ENCODE peak calls at places on chromosomes 13 and 19, in seven cellular contexts. S, H, Q, P, T, E and N are unnamed samples.

GRCh38 chr13:77386046-77386445 is 59.2 kb upstream of the MYCBP2 start:
- DNase-seq in S (no peak), H (no peak), Q (no peak), P (no peak), T (no peak), E (no peak), N (no peak)

GRCh38 chr13:58542530-58542929 is 911.0 kb downstream of the PCDH17 start:
- DNase-seq in S (no peak), H (no peak), Q (no peak), P (no peak), T (no peak), E (no peak), N (no peak)

GRCh38 chr13:73428137-73428536 is 369.3 kb downstream of the KLF5 start:
- DNase-seq in S (no peak), H (peak; percentile 15), Q (peak; percentile 76), P (peak; percentile 81), T (no peak), E (no peak), N (no peak)

GRCh38 chr13:43664700-43665191 is 122.0 kb downstream of the ENOX1 start:
- DNase-seq in S (peak; percentile 1), H (no peak), Q (peak; percentile 74), P (no peak), T (no peak), E (peak; percentile 13), N (no peak)

GRCh38 chr19:29843180-29844051 is 31.6 kb downstream of the CCNE1 start:
- DNase-seq in S (no peak), H (no peak), Q (no peak), P (no peak), T (peak; percentile 88), E (no peak), N (peak; percentile 56)

GRCh38 chr19:18317998-18318800 is 4.7 kb downstream of the LSM4 start:
- DNase-seq in S (no peak), H (no peak), Q (no peak), P (no peak), T (no peak), E (peak; percentile 45), N (peak; percentile 71)

GRCh38 chr13:48158915-48159314 is 64.0 kb upstream of the MED4 start:
- DNase-seq in S (no peak), H (no peak), Q (no peak), P (no peak), T (no peak), E (no peak), N (no peak)

GRCh38 chr13:79779761-79780160 is 298.8 kb downstream of the NDFIP2 start:
- DNase-seq in S (no peak), H (no peak), Q (peak; percentile 51), P (no peak), T (no peak), E (no peak), N (no peak)

GRCh38 chr13:50129923-50130685 is 114.9 kb downstream of the KCNRG start:
- DNase-seq in S (peak; percentile 30), H (peak; percentile 6), Q (no peak), P (no peak), T (peak; percentile 83), E (no peak), N (peak; percentile 72)

GRCh38 chr19:31930401-31930800 is 415.0 kb upstream of the ZNF507 start:
- DNase-seq in S (no peak), H (no peak), Q (no peak), P (no peak), T (no peak), E (no peak), N (no peak)

GRCh38 chr19:30393046-30393445 is 20.9 kb downstream of the ZNF536 start:
- DNase-seq in S (no peak), H (no peak), Q (no peak), P (no peak), T (no peak), E (no peak), N (no peak)

GRCh38 chr13:73177911-73178565 is 119.2 kb downstream of the KLF5 start:
- DNase-seq in S (no peak), H (no peak), Q (no peak), P (no peak), T (no peak), E (no peak), N (no peak)

GRCh38 chr19:2109278-2109864 is 12.7 kb downstream of the IZUMO4 start:
- DNase-seq in S (no peak), H (no peak), Q (no peak), P (no peak), T (no peak), E (no peak), N (no peak)

GRCh38 chr13:43558942-43559341 is 227.8 kb downstream of the ENOX1 start:
- DNase-seq in S (no peak), H (no peak), Q (no peak), P (no peak), T (no peak), E (no peak), N (no peak)

DNA sequence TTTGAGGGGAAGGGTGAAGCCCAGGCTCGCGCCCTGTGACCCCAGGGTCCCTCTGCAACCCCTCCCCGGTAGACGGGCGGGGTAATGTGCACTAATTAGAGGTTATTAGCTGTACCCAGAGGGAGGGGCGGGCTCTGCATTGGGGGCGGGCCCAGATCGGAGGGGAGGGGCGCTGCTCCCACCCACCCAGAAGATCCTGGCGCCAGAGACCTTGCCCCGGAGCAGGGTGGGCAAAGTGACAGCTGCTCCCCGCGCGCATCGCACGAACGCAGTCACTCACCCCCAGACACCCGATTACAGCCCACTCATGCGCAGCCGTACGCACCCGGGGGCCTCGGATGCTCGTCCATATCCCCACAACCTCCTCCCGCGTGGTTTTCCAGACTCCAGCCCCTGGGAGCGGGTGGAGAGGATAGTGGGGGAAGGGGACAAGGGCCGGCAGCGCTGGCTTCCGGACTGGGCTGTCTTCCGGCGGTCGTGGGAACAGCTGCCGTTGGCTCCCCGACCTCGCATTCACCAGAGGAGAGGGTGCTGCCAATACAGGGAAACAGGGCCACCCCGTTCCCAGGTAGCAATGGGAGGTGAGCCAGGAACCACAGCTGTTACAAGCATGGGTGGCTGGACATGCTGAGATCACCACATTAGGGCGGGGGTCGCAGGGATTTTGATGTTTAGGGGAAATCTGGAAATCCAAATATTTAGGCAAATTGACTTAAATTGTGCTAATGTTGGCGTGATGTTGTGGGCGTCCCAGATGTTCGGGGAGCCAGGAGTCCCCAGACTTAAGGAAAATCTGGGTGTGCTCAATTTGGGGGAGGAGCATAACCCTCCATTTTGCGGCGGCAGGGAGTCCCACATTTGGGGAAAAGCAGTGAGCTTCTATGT is 2.9 kb upstream of the HOOK2 start:
- DNase-seq in S (no peak), H (no peak), Q (peak; percentile 75), P (no peak), T (peak; percentile 92), E (peak; percentile 95), N (peak; percentile 72)
- TF ChIP-seq POLR2A in S (peak; percentile 31), H (peak; percentile 34), Q (peak; percentile 72), P (no peak), T (no peak), E (peak; percentile 55), N (peak; percentile 36)

DNA sequence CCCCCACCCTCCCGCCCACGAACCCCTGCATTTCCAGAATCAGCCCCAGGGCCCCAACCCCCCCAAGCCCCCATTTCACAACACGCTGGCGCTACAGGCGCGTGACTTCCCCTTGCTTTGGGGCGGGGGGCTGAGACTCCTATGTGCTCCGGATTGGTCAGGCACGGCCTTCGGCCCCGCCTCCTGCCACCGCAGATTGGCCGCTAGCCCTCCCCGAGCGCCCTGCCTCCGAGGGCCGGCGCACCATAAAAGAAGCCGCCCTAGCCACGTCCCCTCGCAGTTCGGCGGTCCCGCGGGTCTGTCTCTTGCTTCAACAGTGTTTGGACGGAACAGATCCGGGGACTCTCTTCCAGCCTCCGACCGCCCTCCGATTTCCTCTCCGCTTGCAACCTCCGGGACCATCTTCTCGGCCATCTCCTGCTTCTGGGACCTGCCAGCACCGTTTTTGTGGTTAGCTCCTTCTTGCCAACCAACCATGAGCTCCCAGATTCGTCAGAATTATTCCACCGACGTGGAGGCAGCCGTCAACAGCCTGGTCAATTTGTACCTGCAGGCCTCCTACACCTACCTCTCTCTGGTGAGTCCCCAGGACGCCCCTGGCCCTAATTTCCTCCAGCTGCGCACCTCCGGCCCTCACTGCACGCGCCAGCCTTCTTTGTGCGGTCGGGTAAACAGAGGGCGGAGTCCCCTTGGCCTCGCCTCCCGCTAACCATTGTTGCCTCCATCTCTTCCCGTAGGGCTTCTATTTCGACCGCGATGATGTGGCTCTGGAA is at the start of gene FTL:
- DNase-seq in S (peak; percentile 62), H (peak; percentile 99), Q (peak; percentile 94), P (peak; percentile 83), T (peak; percentile 99), E (peak; percentile 98), N (peak; percentile 97)
- TF ChIP-seq POLR2A in S (peak; percentile 97), H (peak; percentile 99), Q (peak; percentile 99), P (peak; percentile 99), T (peak; percentile 99), E (peak; percentile 98), N (peak; percentile 99)

DNA sequence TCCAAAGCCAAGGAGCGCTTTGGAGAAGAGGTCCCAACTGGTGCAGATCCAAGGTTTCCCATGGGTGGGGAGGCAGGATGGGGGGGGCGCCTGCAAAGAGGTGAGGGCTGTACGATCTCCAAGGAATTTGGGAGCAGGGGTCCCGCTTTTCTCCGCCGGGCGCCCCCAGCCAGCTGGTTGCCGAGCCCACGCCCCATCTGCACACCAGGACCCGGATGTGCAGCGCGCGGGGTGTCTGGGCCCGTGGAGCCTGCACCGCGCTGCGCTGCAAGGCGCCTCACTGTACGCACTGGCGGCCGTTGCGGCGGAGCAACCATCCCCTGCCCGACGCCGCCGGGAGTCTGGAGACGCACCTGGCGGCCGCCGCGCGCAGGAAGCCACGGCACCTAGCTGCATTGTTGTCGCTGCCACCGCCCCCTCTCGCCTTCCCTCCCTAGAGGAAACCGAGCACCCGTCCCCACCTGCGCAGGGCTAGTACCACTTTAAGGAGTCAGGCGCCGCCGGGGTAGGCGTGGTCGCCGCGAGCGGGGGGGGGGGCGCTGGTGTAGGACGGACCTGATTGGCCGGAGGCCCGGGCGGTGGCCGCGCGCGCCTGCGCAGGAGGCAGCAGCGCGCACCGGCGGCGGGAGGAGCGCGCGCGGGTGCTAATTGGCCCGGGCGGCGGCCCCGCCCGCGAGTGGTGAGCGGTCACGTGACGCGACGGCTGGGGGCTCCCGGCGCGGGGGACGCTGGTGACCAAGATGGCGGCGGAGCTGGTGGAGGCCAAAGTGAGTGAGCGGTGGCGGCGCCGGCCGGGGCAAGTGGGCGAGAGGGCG is at the start of gene PIAS4:
- DNase-seq in S (peak; percentile 96), H (peak; percentile 91), Q (peak; percentile 90), P (peak; percentile 88), T (peak; percentile 99), E (peak; percentile 97), N (peak; percentile 99)
- TF ChIP-seq POLR2A in S (peak; percentile 76), H (peak; percentile 67), Q (peak; percentile 52), P (peak; percentile 54), T (peak; percentile 58), E (peak; percentile 44), N (peak; percentile 57)

DNA sequence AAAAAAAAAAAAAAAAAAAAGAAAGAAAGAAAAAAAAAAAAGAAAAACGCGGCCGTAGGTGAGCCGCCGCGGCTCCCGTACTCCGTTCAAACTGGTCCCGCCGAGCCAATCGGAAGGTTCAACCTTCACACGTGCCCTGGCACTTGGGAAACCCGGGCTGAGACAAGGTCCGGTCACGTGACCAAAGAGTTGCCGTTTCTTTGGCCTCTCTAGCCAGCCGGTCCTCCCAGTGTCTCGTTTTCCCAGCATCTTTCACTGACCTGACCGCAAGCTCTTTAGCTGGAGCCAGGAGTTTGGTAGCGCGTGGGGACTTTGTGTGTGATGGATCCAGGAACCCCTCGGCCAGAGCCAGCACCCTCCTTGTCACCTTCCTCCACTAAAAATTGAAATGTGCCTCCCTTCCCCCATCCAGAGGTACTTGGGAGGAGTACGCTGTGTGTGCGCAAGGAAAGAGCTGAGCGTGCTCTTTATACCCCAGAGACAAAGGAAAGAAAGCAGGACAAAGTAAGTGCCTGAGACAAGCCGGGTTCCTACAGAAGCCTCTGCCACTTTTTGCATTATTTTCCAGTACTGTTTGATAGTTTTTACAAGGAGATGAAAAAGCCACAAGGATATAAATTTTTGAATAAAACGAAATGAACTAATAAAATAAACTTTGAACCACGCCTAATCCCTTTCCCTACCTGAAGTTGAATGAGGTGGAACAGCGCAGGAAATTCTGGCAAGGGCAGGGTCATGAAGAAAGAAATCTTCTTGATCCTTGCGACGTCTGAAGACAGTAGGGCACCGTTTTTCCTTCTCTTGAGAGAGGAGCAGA is 958 bp downstream of the TNPO2 start:
- DNase-seq in S (peak; percentile 97), H (peak; percentile 96), Q (peak; percentile 99), P (peak; percentile 99), T (peak; percentile 98), E (peak; percentile 99), N (peak; percentile 99)
- TF ChIP-seq POLR2A in S (peak; percentile 4), H (peak; percentile 38), Q (peak; percentile 56), P (peak; percentile 54), T (no peak), E (no peak), N (peak; percentile 76)